ENCODE peak calls at places on chromosomes 1 and 21, in four cellular contexts. One of them, this sample, is unnamed.

GRCh38 chr1:93434987-93435386 is 12.9 kb upstream of the FNBP1L start:
- DNase-seq in H1: no peak
- DNase-seq in IMR-90: no peak
- DNase-seq in mesendoderm: no peak
- DNase-seq in this sample: no peak

GRCh38 chr1:71667224-71667623 is 586.4 kb upstream of the ZRANB2 start:
- DNase-seq in mesendoderm: no peak
- DNase-seq in IMR-90: peak
- DNase-seq in H1: no peak
- DNase-seq in this sample: no peak

GRCh38 chr1:25744636-25745425 is 55.2 kb upstream of the SELENON start:
- DNase-seq in mesendoderm: no peak
- DNase-seq in IMR-90: no peak
- DNase-seq in H1: no peak
- DNase-seq in this sample: no peak

GRCh38 chr1:31410871-31411270 is 2.1 kb upstream of the SERINC2 start:
- DNase-seq in H1: no peak
- DNase-seq in mesendoderm: no peak
- DNase-seq in IMR-90: peak
- DNase-seq in this sample: no peak

GRCh38 chr1:11198257-11198656 is 9.1 kb downstream of the ANGPTL7 start:
- DNase-seq in mesendoderm: peak
- DNase-seq in H1: no peak
- DNase-seq in IMR-90: no peak
- DNase-seq in this sample: no peak

GRCh38 chr1:201556841-201557571 is 18.1 kb downstream of the NAV1 start:
- DNase-seq in mesendoderm: peak
- DNase-seq in H1: no peak
- DNase-seq in IMR-90: peak
- DNase-seq in this sample: no peak

GRCh38 chr1:150974580-150975478 is at the start of gene CERS2:
- DNase-seq in IMR-90: peak
- DNase-seq in mesendoderm: peak
- DNase-seq in H1: no peak
- DNase-seq in this sample: peak

GRCh38 chr1:61645476-61645875 is 79.5 kb downstream of the TM2D1 start:
- DNase-seq in H1: no peak
- DNase-seq in IMR-90: no peak
- DNase-seq in mesendoderm: no peak
- DNase-seq in this sample: no peak

GRCh38 chr1:110462964-110463363 is 12.0 kb downstream of the PROK1 start:
- DNase-seq in mesendoderm: no peak
- DNase-seq in IMR-90: peak
- DNase-seq in H1: no peak
- DNase-seq in this sample: no peak

GRCh38 chr1:105436589-105437259 is 1619.8 kb upstream of the PRMT6 start:
- DNase-seq in mesendoderm: no peak
- DNase-seq in H1: no peak
- DNase-seq in IMR-90: no peak
- DNase-seq in this sample: no peak

GRCh38 chr1:161905269-161905884 is 118.3 kb downstream of the OLFML2B start:
- DNase-seq in H1: no peak
- DNase-seq in mesendoderm: peak
- DNase-seq in IMR-90: peak
- DNase-seq in this sample: no peak

GRCh38 chr21:36499578-36500471 is 19.9 kb upstream of the CLDN14 start:
- DNase-seq in IMR-90: no peak
- DNase-seq in mesendoderm: no peak
- DNase-seq in H1: no peak
- DNase-seq in this sample: no peak

GRCh38 chr1:72435025-72435424 is 152.7 kb upstream of the NEGR1 start:
- DNase-seq in H1: no peak
- DNase-seq in mesendoderm: no peak
- DNase-seq in IMR-90: peak
- DNase-seq in this sample: no peak

GRCh38 chr1:5484451-5485165 is 507.6 kb downstream of the NPHP4 start:
- DNase-seq in mesendoderm: no peak
- DNase-seq in IMR-90: no peak
- DNase-seq in H1: no peak
- DNase-seq in this sample: no peak

GRCh38 chr1:210598135-210598652 is 269.5 kb downstream of the HHAT start:
- DNase-seq in mesendoderm: peak
- DNase-seq in H1: no peak
- DNase-seq in IMR-90: peak
- DNase-seq in this sample: no peak

GRCh38 chr21:34344058-34344425 is 19.8 kb upstream of the KCNE2 start:
- DNase-seq in mesendoderm: no peak
- DNase-seq in IMR-90: no peak
- DNase-seq in H1: no peak
- DNase-seq in this sample: no peak

GRCh38 chr1:3518256-3518655 is 63.8 kb downstream of the ARHGEF16 start:
- DNase-seq in mesendoderm: no peak
- DNase-seq in IMR-90: no peak
- DNase-seq in H1: no peak
- DNase-seq in this sample: no peak

GRCh38 chr1:198212675-198213074 is 55.9 kb downstream of the NEK7 start:
- DNase-seq in IMR-90: peak
- DNase-seq in mesendoderm: no peak
- DNase-seq in H1: no peak
- DNase-seq in this sample: no peak

GRCh38 chr1:109521465-109521951 is 12.0 kb upstream of the AMIGO1 start:
- DNase-seq in mesendoderm: peak
- DNase-seq in H1: no peak
- DNase-seq in IMR-90: no peak
- DNase-seq in this sample: no peak

GRCh38 chr1:42420911-42421585 is 34.8 kb downstream of the ZMYND12 start:
- DNase-seq in mesendoderm: no peak
- DNase-seq in IMR-90: peak
- DNase-seq in H1: no peak
- DNase-seq in this sample: no peak

GRCh38 chr1:147077081-147077480 is 95.2 kb downstream of the PRKAB2 start:
- DNase-seq in H1: no peak
- DNase-seq in IMR-90: no peak
- DNase-seq in mesendoderm: no peak
- DNase-seq in this sample: no peak

GRCh38 chr1:5891736-5892135 is 100.5 kb downstream of the NPHP4 start:
- DNase-seq in H1: no peak
- DNase-seq in mesendoderm: no peak
- DNase-seq in IMR-90: peak
- DNase-seq in this sample: no peak

GRCh38 chr1:110209715-110210603 is at the start of gene KCNC4:
- DNase-seq in H1: peak
- DNase-seq in IMR-90: peak
- DNase-seq in mesendoderm: peak
- DNase-seq in this sample: peak

GRCh38 chr1:7223334-7224080 is 438.3 kb downstream of the CAMTA1 start:
- DNase-seq in IMR-90: peak
- DNase-seq in mesendoderm: no peak
- DNase-seq in H1: no peak
- DNase-seq in this sample: no peak

GRCh38 chr21:42414553-42414927 is 10.8 kb downstream of the UBASH3A start:
- DNase-seq in mesendoderm: no peak
- DNase-seq in IMR-90: no peak
- DNase-seq in H1: no peak
- DNase-seq in this sample: no peak

GRCh38 chr1:221268295-221268694 is 389.1 kb downstream of the HLX start:
- DNase-seq in H1: no peak
- DNase-seq in IMR-90: peak
- DNase-seq in mesendoderm: no peak
- DNase-seq in this sample: no peak

GRCh38 chr1:1042831-1043230 is 22.9 kb downstream of the AGRN start:
- DNase-seq in mesendoderm: no peak
- DNase-seq in IMR-90: no peak
- DNase-seq in H1: no peak
- DNase-seq in this sample: no peak

GRCh38 chr1:211237579-211237978 is 21.6 kb upstream of the RCOR3 start:
- DNase-seq in IMR-90: no peak
- DNase-seq in mesendoderm: no peak
- DNase-seq in H1: no peak
- DNase-seq in this sample: no peak

GRCh38 chr1:208387908-208388756 is 143.9 kb upstream of the PLXNA2 start:
- DNase-seq in H1: no peak
- DNase-seq in mesendoderm: no peak
- DNase-seq in IMR-90: no peak
- DNase-seq in this sample: no peak

GRCh38 chr1:200540281-200540680 is 80.3 kb downstream of the KIF14 start:
- DNase-seq in IMR-90: no peak
- DNase-seq in mesendoderm: no peak
- DNase-seq in H1: no peak
- DNase-seq in this sample: no peak

GRCh38 chr1:190908691-190909090 is 431.0 kb upstream of the BRINP3 start:
- DNase-seq in IMR-90: peak
- DNase-seq in H1: no peak
- DNase-seq in mesendoderm: no peak
- DNase-seq in this sample: no peak

GRCh38 chr1:208025036-208025435 is 114.1 kb upstream of the CD34 start:
- DNase-seq in mesendoderm: no peak
- DNase-seq in IMR-90: no peak
- DNase-seq in H1: no peak
- DNase-seq in this sample: no peak

GRCh38 chr1:200180821-200181220 is 153.3 kb downstream of the NR5A2 start:
- DNase-seq in mesendoderm: no peak
- DNase-seq in H1: no peak
- DNase-seq in IMR-90: peak
- DNase-seq in this sample: no peak

GRCh38 chr1:221741364-221741970 is 422 bp downstream of the DUSP10 start:
- DNase-seq in mesendoderm: no peak
- DNase-seq in IMR-90: peak
- DNase-seq in H1: no peak
- DNase-seq in this sample: no peak

GRCh38 chr1:92315766-92316413 is 17.0 kb downstream of the RPAP2 start:
- DNase-seq in H1: no peak
- DNase-seq in mesendoderm: no peak
- DNase-seq in IMR-90: no peak
- DNase-seq in this sample: no peak

GRCh38 chr1:238252033-238252802 is 361.5 kb upstream of the ZP4 start:
- DNase-seq in mesendoderm: peak
- DNase-seq in H1: peak
- DNase-seq in IMR-90: peak
- DNase-seq in this sample: peak

GRCh38 chr1:89908993-89909436 is 85.9 kb upstream of the ZNF326 start:
- DNase-seq in IMR-90: peak
- DNase-seq in mesendoderm: no peak
- DNase-seq in H1: no peak
- DNase-seq in this sample: no peak

GRCh38 chr1:35539824-35540261 is 17.4 kb downstream of the KIAA0319L start:
- DNase-seq in IMR-90: peak
- DNase-seq in mesendoderm: no peak
- DNase-seq in H1: no peak
- DNase-seq in this sample: no peak

DNA sequence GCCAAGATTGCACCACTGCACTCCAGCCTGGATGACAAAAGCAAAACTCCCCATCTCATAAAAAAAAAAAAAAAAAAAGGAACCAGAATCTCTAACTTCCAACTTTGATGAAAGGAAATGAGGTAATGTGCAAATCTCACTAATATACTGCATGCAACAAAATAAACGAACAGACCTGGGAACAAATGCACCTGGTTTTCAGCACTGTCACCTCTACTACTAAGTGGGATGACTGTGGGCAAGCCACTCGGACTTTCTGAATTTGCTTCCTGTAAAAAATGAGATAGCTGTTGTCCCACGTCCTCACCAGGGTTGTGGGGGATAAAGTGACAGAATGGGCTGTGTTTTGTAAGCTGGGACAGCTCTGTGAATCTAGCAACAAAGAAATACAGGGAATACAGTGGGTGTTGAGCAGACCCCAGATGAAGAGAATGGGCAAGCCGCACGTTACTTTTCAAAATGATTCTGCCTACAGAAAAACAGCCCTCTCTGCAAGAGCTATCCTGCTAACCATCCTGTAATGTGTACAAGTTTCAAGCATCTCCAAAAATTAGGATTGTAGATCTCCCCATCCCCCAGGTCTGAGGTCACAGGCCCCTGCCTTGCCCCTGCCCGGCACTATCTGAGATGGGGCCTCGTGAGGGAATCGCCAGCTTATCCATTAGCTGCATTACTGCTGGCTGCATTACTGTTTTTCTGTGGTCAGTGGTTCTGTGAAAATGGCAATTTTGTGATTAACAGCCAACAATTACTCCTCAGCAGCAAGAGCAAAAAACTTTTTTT is 83.4 kb downstream of the MRPL37 start:
- DNase-seq in H1: no peak
- DNase-seq in mesendoderm: no peak
- DNase-seq in IMR-90: no peak
- DNase-seq in this sample: no peak
- H4K5ac ChIP-seq in H1: no peak
- H4K5ac ChIP-seq in mesendoderm: no peak
- H4K5ac ChIP-seq in IMR-90: no peak
- H4K5ac ChIP-seq in this sample: no peak

GRCh38 chr1:151998611-151999362 is 5.1 kb upstream of the S100A10 start:
- DNase-seq in H1: no peak
- DNase-seq in IMR-90: peak
- DNase-seq in mesendoderm: no peak
- DNase-seq in this sample: no peak
- H4K5ac ChIP-seq in H1: no peak
- H4K5ac ChIP-seq in IMR-90: no peak
- H4K5ac ChIP-seq in mesendoderm: no peak
- H4K5ac ChIP-seq in this sample: no peak

DNA sequence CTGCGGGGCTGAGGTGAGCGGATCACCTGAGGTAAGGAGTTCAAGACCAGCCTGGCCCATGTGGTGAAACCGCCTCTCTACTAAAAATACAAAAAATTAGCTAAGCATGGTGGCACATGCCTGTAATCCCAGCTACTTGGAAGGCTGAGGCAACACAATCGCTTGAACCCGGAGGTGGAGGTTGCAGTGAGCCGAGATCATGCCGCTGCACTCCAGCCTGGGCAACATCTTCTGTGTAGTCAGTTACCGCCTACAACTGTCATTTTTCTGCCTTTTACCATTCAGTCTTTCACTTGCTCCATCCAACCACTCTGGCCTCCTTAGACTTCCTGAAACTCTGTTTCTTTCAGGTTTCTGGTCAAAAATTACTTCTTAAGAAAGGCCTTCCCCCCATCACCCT is 2.2 kb downstream of the MYCBP start:
- DNase-seq in IMR-90: no peak
- DNase-seq in mesendoderm: no peak
- DNase-seq in H1: no peak
- DNase-seq in this sample: no peak
- H4K5ac ChIP-seq in IMR-90: no peak
- H4K5ac ChIP-seq in mesendoderm: no peak
- H4K5ac ChIP-seq in H1: no peak
- H4K5ac ChIP-seq in this sample: no peak

GRCh38 chr1:28642056-28642846 is 616 bp downstream of the TAF12 start:
- DNase-seq in mesendoderm: no peak
- DNase-seq in H1: no peak
- DNase-seq in IMR-90: peak
- DNase-seq in this sample: no peak

GRCh38 chr1:28640766-28641165 is 2.1 kb downstream of the TAF12 start:
- DNase-seq in mesendoderm: peak
- DNase-seq in IMR-90: peak
- DNase-seq in H1: no peak
- DNase-seq in this sample: no peak

GRCh38 chr1:28648493-28649238 is at the start of gene RNU11:
- DNase-seq in mesendoderm: peak
- DNase-seq in H1: peak
- DNase-seq in IMR-90: peak
- DNase-seq in this sample: peak

GRCh38 chr1:28642847-28643635 is at the start of gene TAF12:
- DNase-seq in H1: peak
- DNase-seq in mesendoderm: peak
- DNase-seq in IMR-90: peak
- DNase-seq in this sample: peak

GRCh38 chr1:28646040-28646439 is 2.4 kb upstream of the RNU11 start:
- DNase-seq in H1: no peak
- DNase-seq in IMR-90: peak
- DNase-seq in mesendoderm: no peak
- DNase-seq in this sample: no peak
- H4K5ac ChIP-seq in H1: no peak
- H4K5ac ChIP-seq in IMR-90: no peak
- H4K5ac ChIP-seq in mesendoderm: no peak
- H4K5ac ChIP-seq in this sample: no peak